ENCODE peak calls at places on chromosomes 2 and 18, in eight cellular contexts. I is NB4, H is transverse colon, R is foreskin fibroblast, Y is lower lobe of right lung, G is upper lobe of right lung, A is ovary, E is dorsolateral prefrontal cortex. O is an unnamed sample.

GRCh38 chr2:139778732-139779131 is 998.5 kb upstream of the NXPH2 start:
- DNase-seq in I (no peak), H (no peak), R (no peak), G (no peak), Y (no peak), E (no peak), A (no peak), O (no peak)

GRCh38 chr2:240594511-240595380 is 8.2 kb downstream of the CAPN10 start:
- DNase-seq in R (no peak), H (peak; percentile 4), G (peak; percentile 64), A (peak; percentile 66), Y (peak; percentile 36), E (no peak), I (no peak), O (no peak)

GRCh38 chr2:84880645-84881521 is at the start of gene TRABD2A:
- DNase-seq in R (no peak), G (peak; percentile 75), A (peak; percentile 46), E (no peak), H (peak; percentile 64), I (peak; percentile 47), Y (peak; percentile 69), O (no peak)

GRCh38 chr2:238600506-238601432 is 174.0 kb downstream of the ASB1 start:
- DNase-seq in A (no peak), E (no peak), R (no peak), I (no peak), Y (no peak), G (no peak), H (no peak), O (no peak)

GRCh38 chr2:240204431-240205276 is 64.2 kb upstream of the OTOS start:
- DNase-seq in A (no peak), H (no peak), I (no peak), Y (no peak), G (peak; percentile 36), R (no peak), E (no peak), O (no peak)

GRCh38 chr2:82735336-82735735 is 1723.7 kb downstream of the SUCLG1 start:
- DNase-seq in R (no peak), G (no peak), E (no peak), I (no peak), H (no peak), A (peak; percentile 6), Y (no peak), O (no peak)

GRCh38 chr2:195898505-195898904 is 170.1 kb downstream of the DNAH7 start:
- DNase-seq in H (peak; percentile 19), I (no peak), Y (peak; percentile 68), A (peak; percentile 79), E (peak; percentile 46), R (peak; percentile 99), G (peak; percentile 76), O (peak; percentile 97)

GRCh38 chr18:48186084-48186798 is 222.9 kb downstream of the ZBTB7C start:
- DNase-seq in E (no peak), I (peak; percentile 30), R (no peak), Y (no peak), A (peak; percentile 44), G (no peak), H (no peak), O (no peak)

GRCh38 chr2:100761365-100761764 is 58.6 kb upstream of the NPAS2 start:
- DNase-seq in G (no peak), Y (no peak), A (no peak), H (no peak), E (no peak), R (no peak), I (no peak), O (no peak)

GRCh38 chr18:35618703-35619102 is 37.2 kb downstream of the GALNT1 start:
- DNase-seq in H (no peak), A (no peak), G (no peak), R (no peak), E (no peak), Y (no peak), I (no peak), O (no peak)

GRCh38 chr2:96952016-96952750 is 34.2 kb downstream of the FAM178B start:
- DNase-seq in R (no peak), H (no peak), Y (no peak), E (no peak), G (no peak), I (no peak), A (no peak), O (no peak)

GRCh38 chr2:37549598-37549997 is 121.8 kb downstream of the CDC42EP3 start:
- DNase-seq in R (no peak), G (no peak), I (no peak), H (no peak), Y (no peak), E (no peak), A (no peak), O (no peak)

DNA sequence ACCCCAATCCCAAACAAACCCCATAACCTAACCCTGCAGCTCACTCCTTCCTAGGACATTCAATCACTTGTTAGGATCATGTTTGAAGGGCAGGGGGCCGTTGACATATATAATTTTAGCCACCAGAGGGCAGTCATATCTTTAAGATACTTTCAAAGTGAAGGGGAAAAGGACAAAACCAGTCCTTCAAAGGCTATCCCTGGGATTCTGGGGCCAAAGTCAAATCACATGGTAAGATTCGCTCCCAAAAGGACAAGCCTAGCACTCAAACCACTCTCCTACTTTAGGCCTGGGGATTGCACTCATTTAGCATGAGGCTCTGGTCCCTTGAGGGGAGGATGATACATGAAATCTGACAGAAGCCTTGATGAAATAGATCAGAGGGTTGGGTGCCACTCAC is 44.6 kb downstream of the HAUS1 start:
- DNase-seq in G (no peak), E (peak; percentile 31), Y (no peak), I (peak; percentile 61), H (peak; percentile 25), R (peak; percentile 38), A (no peak), O (peak; percentile 39)
- TF ChIP-seq CTCF in G (peak; percentile 76), E (peak; percentile 68), Y (peak; percentile 70), I (peak; percentile 60), H (peak; percentile 69), R (peak; percentile 52), A (peak; percentile 41), O (peak; percentile 60)

GRCh38 chr2:75428627-75429026 is 132.1 kb downstream of the EVA1A start:
- DNase-seq in R (no peak), A (no peak), Y (no peak), E (no peak), G (no peak), H (no peak), I (no peak), O (no peak)

GRCh38 chr2:75432761-75433361 is 127.9 kb downstream of the EVA1A start:
- DNase-seq in G (peak; percentile 65), R (no peak), I (no peak), E (no peak), A (no peak), H (no peak), Y (peak; percentile 58), O (no peak)

GRCh38 chr2:75429036-75429435 is 131.7 kb downstream of the EVA1A start:
- DNase-seq in R (no peak), G (no peak), A (no peak), H (no peak), Y (no peak), I (no peak), E (peak; percentile 33), O (no peak)

GRCh38 chr2:75431276-75431675 is 129.5 kb downstream of the EVA1A start:
- DNase-seq in H (no peak), A (no peak), E (no peak), I (no peak), Y (no peak), G (no peak), R (no peak), O (no peak)

DNA sequence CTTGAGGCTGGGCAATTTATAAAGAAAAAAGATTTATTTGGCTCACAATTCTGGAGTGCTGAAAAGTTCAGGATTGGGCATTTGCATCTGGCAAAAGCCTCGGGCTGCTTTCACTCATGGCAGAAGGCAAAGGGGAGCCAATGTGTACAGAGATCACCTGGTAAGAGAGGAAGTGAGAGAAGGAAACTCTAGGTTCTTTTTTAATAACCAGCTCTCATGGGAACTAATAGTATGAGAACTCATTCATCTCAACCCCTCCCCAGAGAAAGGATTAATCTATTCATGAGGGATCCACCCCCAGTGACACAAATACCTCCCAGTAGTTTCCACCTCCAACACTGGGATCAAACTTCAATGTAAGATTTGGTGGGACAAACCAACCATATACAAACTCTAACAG is 129.0 kb downstream of the EVA1A start:
- DNase-seq in G (no peak), H (no peak), Y (no peak), I (no peak), R (no peak), E (no peak), A (no peak), O (no peak)
- H3K4me3 ChIP-seq in G (no peak overlapping the region), H (no peak overlapping the region), Y (no peak overlapping the region), I (no peak overlapping the region), R (no peak overlapping the region), E (no peak overlapping the region), A (no peak overlapping the region), O (no peak overlapping the region)

DNA sequence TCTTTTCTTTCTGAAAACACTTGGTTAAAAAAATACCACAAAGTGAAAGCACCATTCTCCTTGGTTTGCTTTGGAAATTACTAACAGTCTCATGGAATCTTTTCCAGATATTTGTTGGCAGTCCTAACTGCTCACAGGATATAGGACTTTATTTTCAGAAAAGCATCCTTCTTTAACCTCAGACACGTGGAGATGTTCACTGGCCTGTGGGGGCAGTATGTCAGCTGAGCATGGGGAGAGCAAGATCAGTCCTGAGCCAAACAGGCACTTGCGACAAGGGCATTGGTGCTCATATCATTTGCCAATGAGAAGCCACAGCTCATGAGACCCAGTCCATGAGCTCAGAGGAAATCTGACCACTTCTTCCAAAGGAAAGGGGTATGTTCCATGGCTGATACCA is 371.9 kb downstream of the NBAS start:
- DNase-seq in H (no peak), E (no peak), A (no peak), Y (no peak), G (no peak), I (no peak), R (no peak), O (no peak)
- TF ChIP-seq CTCF in H (no peak), E (no peak), A (no peak), Y (no peak), G (no peak), I (no peak), R (no peak), O (peak; percentile 15)

GRCh38 chr18:78973357-78974083 is 6.1 kb upstream of the SALL3 start:
- DNase-seq in R (no peak), Y (no peak), H (no peak), G (no peak), E (no peak), A (no peak), I (no peak), O (no peak)

GRCh38 chr18:78971511-78972245 is 7.9 kb upstream of the SALL3 start:
- DNase-seq in R (no peak), E (no peak), G (no peak), H (no peak), Y (no peak), I (no peak), A (no peak), O (no peak)

GRCh38 chr18:78972385-78972918 is 7.2 kb upstream of the SALL3 start:
- DNase-seq in R (no peak), H (no peak), I (no peak), Y (no peak), A (no peak), G (no peak), E (no peak), O (no peak)

GRCh38 chr18:78974115-78974740 is 5.4 kb upstream of the SALL3 start:
- DNase-seq in E (no peak), I (no peak), R (no peak), G (no peak), H (no peak), Y (no peak), A (no peak), O (no peak)

DNA sequence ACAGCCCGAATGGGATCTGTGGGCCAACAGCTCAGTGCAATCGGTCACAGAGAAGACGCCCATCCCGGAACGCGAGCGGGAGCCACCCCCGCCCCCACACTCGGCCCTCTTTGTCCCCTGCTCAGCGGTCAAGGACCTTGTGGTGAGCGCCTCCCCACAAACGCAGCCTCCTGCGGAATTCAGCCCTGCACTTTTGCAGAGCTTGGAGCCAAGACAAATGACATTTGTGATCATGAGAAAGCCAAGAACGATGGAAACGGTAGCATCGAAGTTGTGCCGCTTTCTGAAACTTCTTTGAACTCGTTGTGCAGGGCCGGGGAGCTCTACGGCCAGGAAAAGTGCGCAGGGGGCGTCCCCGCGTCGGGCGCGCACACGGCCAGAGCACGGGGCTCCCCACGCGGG is 6.7 kb upstream of the SALL3 start:
- DNase-seq in G (no peak), E (no peak), A (no peak), R (no peak), I (no peak), Y (no peak), H (no peak), O (no peak)
- H3K4me3 ChIP-seq in G (no peak overlapping the region), E (no peak overlapping the region), A (no peak overlapping the region), R (no peak overlapping the region), I (no peak overlapping the region), Y (no peak overlapping the region), H (no peak overlapping the region), O (no peak overlapping the region)

O was measured in HFF-Myc.